ENCODE peak calls at places on chromosomes 2 and 18, in seven cellular contexts. V is activated T-helper 9 cell treated with anti-CD3 and anti-CD28 coated beads, Interleukin-2, amount 50 U/mL, for 16 hours; I is activated CD4-positive, alpha-beta T cell treated with anti-CD3 and anti-CD28 coated beads, Interleukin-2, amount 50 U/mL, for 4 hours; L is T-helper 9 cell; H is brain microvascular endothelial cell; Y is HFF-Myc; A is GM18507. R is an unnamed sample.
A peak's percentile ranks its signal among the peaks of the same experiment; 100 is the strongest.

GRCh38 chr2:54575379-54575888 is 119.3 kb downstream of the SPTBN1 start:
- DNase-seq in V (no peak), Y (no peak), A (no peak), H (no peak), I (no peak), L (no peak), R (no peak)

GRCh38 chr18:30177056-30177455 is 865.5 kb downstream of the DSC3 start:
- DNase-seq in Y (no peak), A (no peak), I (no peak), H (no peak), L (no peak), V (no peak), R (no peak)

GRCh38 chr2:190835303-190835930 is 45.2 kb upstream of the GLS start:
- DNase-seq in H (peak; percentile 92), I (no peak), L (no peak), V (no peak), Y (no peak), A (no peak), R (no peak)

GRCh38 chr2:192150166-192150565 is 44.6 kb downstream of the TMEFF2 start:
- DNase-seq in V (no peak), L (no peak), A (no peak), I (no peak), Y (no peak), H (no peak), R (no peak)

GRCh38 chr2:71605781-71606241 is 152.4 kb downstream of the DYSF start:
- DNase-seq in Y (no peak), V (no peak), H (no peak), A (no peak), I (no peak), L (no peak), R (no peak)

GRCh38 chr2:43762286-43762685 is 11.6 kb upstream of the DYNC2LI1 start:
- DNase-seq in H (no peak), L (no peak), A (no peak), Y (no peak), V (no peak), I (no peak), R (no peak)

GRCh38 chr2:46647041-46647440 is 167.7 kb downstream of the TMEM247 start:
- DNase-seq in A (no peak), V (no peak), I (no peak), L (no peak), Y (no peak), H (no peak), R (no peak)

GRCh38 chr2:28678944-28679343 is 72.7 kb upstream of the PPP1CB start:
- DNase-seq in I (no peak), H (no peak), Y (no peak), A (no peak), L (no peak), V (no peak), R (no peak)

GRCh38 chr2:96521219-96521618 is 15.3 kb upstream of the ARID5A start:
- DNase-seq in L (no peak), H (no peak), A (no peak), V (no peak), I (no peak), Y (no peak), R (no peak)

GRCh38 chr18:12478269-12479057 is 70.7 kb downstream of the PRELID3A start:
- DNase-seq in A (no peak), Y (no peak), I (no peak), H (no peak), V (no peak), L (no peak), R (no peak)

GRCh38 chr18:3411854-3412268 is 38.1 kb upstream of the TGIF1 start:
- DNase-seq in H (no peak), L (peak; percentile 7), A (no peak), V (peak; percentile 13), I (no peak), Y (no peak), R (no peak)

GRCh38 chr18:35782926-35783325 is 189.6 kb upstream of the RMP24 start:
- DNase-seq in H (no peak), A (no peak), Y (no peak), V (no peak), L (no peak), I (no peak), R (no peak)

GRCh38 chr2:219308142-219309093 is 783 bp downstream of the PTPRN start:
- DNase-seq in Y (no peak), A (peak; percentile 46), I (peak; percentile 50), V (peak; percentile 48), L (peak; percentile 62), H (peak; percentile 36), R (no peak)

GRCh38 chr18:66513996-66514395 is 89.9 kb downstream of the CDH19 start:
- DNase-seq in Y (no peak), I (no peak), H (no peak), A (no peak), L (no peak), V (no peak), R (no peak)

GRCh38 chr2:241868661-241869081 is 858 bp upstream of the RTP5 start:
- DNase-seq in A (no peak), V (no peak), Y (no peak), L (no peak), H (no peak), I (no peak), R (no peak)

GRCh38 chr2:31038385-31038784 is 99.9 kb downstream of the GALNT14 start:
- DNase-seq in V (no peak), L (no peak), H (no peak), Y (no peak), A (no peak), I (no peak), R (no peak)

GRCh38 chr18:50240083-50240563 is 26.2 kb downstream of the CFAP53 start:
- DNase-seq in A (no peak), H (no peak), Y (no peak), V (no peak), I (no peak), L (no peak), R (no peak)

GRCh38 chr18:13392899-13393298 is 174.3 kb downstream of the LDLRAD4 start:
- DNase-seq in I (no peak), L (no peak), H (no peak), Y (no peak), A (no peak), V (no peak), R (no peak)

GRCh38 chr2:200845669-200846325 is 18.7 kb downstream of the CLK1 start:
- DNase-seq in L (no peak), H (no peak), Y (no peak), A (no peak), V (no peak), I (no peak), R (no peak)

GRCh38 chr2:74877376-74877775 is 43.4 kb downstream of the HK2 start:
- DNase-seq in V (no peak), H (no peak), A (no peak), I (no peak), Y (no peak), L (no peak), R (no peak)

GRCh38 chr2:132477962-132478361 is 61.4 kb downstream of the GPR39 start:
- DNase-seq in I (no peak), V (no peak), H (no peak), A (no peak), Y (peak; percentile 42), L (no peak), R (no peak)

GRCh38 chr2:54589340-54590215 is 133.5 kb downstream of the SPTBN1 start:
- DNase-seq in A (no peak), H (peak; percentile 69), V (no peak), Y (no peak), I (no peak), L (no peak), R (no peak)

GRCh38 chr2:88919087-88919738 is 227.7 kb downstream of the RPIA start:
- DNase-seq in A (no peak), I (no peak), Y (no peak), V (no peak), H (peak; percentile 14), L (no peak), R (no peak)

GRCh38 chr2:86226069-86226468 is 26.8 kb downstream of the MRPL35 start:
- DNase-seq in L (no peak), H (no peak), V (no peak), I (no peak), Y (no peak), A (no peak), R (no peak)

GRCh38 chr2:28713582-28714292 is 37.9 kb upstream of the PPP1CB start:
- DNase-seq in V (no peak), A (no peak), I (no peak), H (peak; percentile 19), Y (no peak), L (no peak), R (no peak)

GRCh38 chr2:887639-888038 is 63.0 kb upstream of the SNTG2 start:
- DNase-seq in L (no peak), V (no peak), A (no peak), H (no peak), Y (no peak), I (no peak), R (no peak)

GRCh38 chr2:109382946-109383345 is 230.8 kb downstream of the SEPTIN10 start:
- DNase-seq in L (no peak), I (no peak), V (no peak), A (no peak), Y (peak; percentile 47), H (peak; percentile 38), R (peak; percentile 21)

GRCh38 chr18:77131100-77131651 is 1.4 kb downstream of the MBP start:
- DNase-seq in Y (no peak), V (peak; percentile 35), L (peak; percentile 22), H (peak; percentile 45), A (no peak), I (peak; percentile 75), R (no peak)

GRCh38 chr18:58359226-58360019 is 269.5 kb downstream of the ALPK2 start:
- DNase-seq in H (peak; percentile 29), Y (no peak), A (no peak), L (no peak), I (no peak), V (no peak), R (no peak)

GRCh38 chr2:64463784-64464183 is 9.8 kb downstream of the LGALSL start:
- DNase-seq in I (no peak), L (no peak), V (no peak), Y (peak; percentile 25), A (no peak), H (peak; percentile 79), R (no peak)

GRCh38 chr2:19801367-19802087 is 100.3 kb downstream of the TTC32 start:
- DNase-seq in H (peak; percentile 96), L (no peak), A (no peak), I (no peak), Y (peak; percentile 91), V (no peak), R (no peak)

GRCh38 chr2:219758907-219759680 is 131.7 kb downstream of the SLC4A3 start:
- DNase-seq in I (no peak), H (no peak), V (no peak), A (no peak), L (no peak), Y (no peak), R (no peak)

GRCh38 chr2:239035997-239036731 is 188.3 kb downstream of the TWIST2 start:
- DNase-seq in L (no peak), I (no peak), Y (no peak), H (no peak), V (no peak), A (no peak), R (no peak)

GRCh38 chr2:43083710-43084698 is 142.4 kb downstream of the ZFP36L2 start:
- DNase-seq in L (no peak), A (no peak), V (no peak), H (no peak), I (no peak), Y (peak; percentile 90), R (peak; percentile 58)

GRCh38 chr2:149037851-149038250 is 648 bp upstream of the LYPD6B start:
- DNase-seq in Y (no peak), I (no peak), V (no peak), L (no peak), H (no peak), A (no peak), R (no peak)

R was measured in hippocampal formation.